ENCODE peak calls at places on chromosome 20, in eight cellular contexts. One of them, this sample, is unnamed.

GRCh38 chr20:47118641-47119040 is 224.0 kb downstream of the EYA2 start:
- DNase-seq in A673: peak
- DNase-seq in body of pancreas: no peak
- DNase-seq in AG04450: no peak
- DNase-seq in breast epithelium: no peak
- DNase-seq in HL-60: no peak
- DNase-seq in NB4: no peak
- DNase-seq in left ventricle myocardium inferior: no peak
- DNase-seq in this sample: no peak

GRCh38 chr20:50456452-50457324 is 53.5 kb upstream of the PTPN1 start:
- DNase-seq in AG04450: no peak
- DNase-seq in body of pancreas: no peak
- DNase-seq in A673: peak
- DNase-seq in breast epithelium: no peak
- DNase-seq in HL-60: no peak
- DNase-seq in NB4: no peak
- DNase-seq in left ventricle myocardium inferior: no peak
- DNase-seq in this sample: no peak

GRCh38 chr20:59751075-59751711 is 146.9 kb downstream of the PHACTR3 start:
- DNase-seq in left ventricle myocardium inferior: peak
- DNase-seq in A673: peak
- DNase-seq in body of pancreas: peak
- DNase-seq in AG04450: no peak
- DNase-seq in NB4: peak
- DNase-seq in HL-60: peak
- DNase-seq in breast epithelium: peak
- DNase-seq in this sample: peak

GRCh38 chr20:59829415-59830106 is 103.9 kb downstream of the SYCP2 start:
- DNase-seq in breast epithelium: no peak
- DNase-seq in AG04450: no peak
- DNase-seq in body of pancreas: no peak
- DNase-seq in A673: no peak
- DNase-seq in HL-60: no peak
- DNase-seq in left ventricle myocardium inferior: peak
- DNase-seq in NB4: no peak
- DNase-seq in this sample: no peak

GRCh38 chr20:39568090-39568489 is 605.9 kb downstream of the DHX35 start:
- DNase-seq in left ventricle myocardium inferior: no peak
- DNase-seq in A673: peak
- DNase-seq in breast epithelium: no peak
- DNase-seq in NB4: no peak
- DNase-seq in AG04450: no peak
- DNase-seq in body of pancreas: no peak
- DNase-seq in HL-60: no peak
- DNase-seq in this sample: no peak

GRCh38 chr20:21682576-21682975 is 22.9 kb upstream of the PAX1 start:
- DNase-seq in HL-60: no peak
- DNase-seq in left ventricle myocardium inferior: no peak
- DNase-seq in AG04450: no peak
- DNase-seq in body of pancreas: no peak
- DNase-seq in NB4: no peak
- DNase-seq in breast epithelium: no peak
- DNase-seq in A673: peak
- DNase-seq in this sample: no peak

GRCh38 chr20:10754809-10755208 is 81.0 kb upstream of the JAG1 start:
- DNase-seq in left ventricle myocardium inferior: no peak
- DNase-seq in AG04450: no peak
- DNase-seq in A673: no peak
- DNase-seq in HL-60: no peak
- DNase-seq in breast epithelium: no peak
- DNase-seq in NB4: no peak
- DNase-seq in body of pancreas: no peak
- DNase-seq in this sample: peak

GRCh38 chr20:33767100-33767499 is 35.3 kb downstream of the ZNF341 start:
- DNase-seq in A673: no peak
- DNase-seq in AG04450: no peak
- DNase-seq in breast epithelium: no peak
- DNase-seq in left ventricle myocardium inferior: no peak
- DNase-seq in HL-60: no peak
- DNase-seq in body of pancreas: no peak
- DNase-seq in NB4: no peak
- DNase-seq in this sample: no peak

GRCh38 chr20:33392016-33392415 is 9.3 kb downstream of the CDK5RAP1 start:
- DNase-seq in HL-60: no peak
- DNase-seq in left ventricle myocardium inferior: no peak
- DNase-seq in NB4: no peak
- DNase-seq in AG04450: peak
- DNase-seq in body of pancreas: no peak
- DNase-seq in A673: peak
- DNase-seq in breast epithelium: no peak
- DNase-seq in this sample: no peak

GRCh38 chr20:11376406-11376805 is 541.3 kb upstream of the BTBD3 start:
- DNase-seq in AG04450: no peak
- DNase-seq in A673: no peak
- DNase-seq in breast epithelium: no peak
- DNase-seq in body of pancreas: no peak
- DNase-seq in HL-60: no peak
- DNase-seq in left ventricle myocardium inferior: no peak
- DNase-seq in NB4: no peak
- DNase-seq in this sample: no peak

GRCh38 chr20:25081065-25081729 is 744 bp downstream of the VSX1 start:
- DNase-seq in AG04450: no peak
- DNase-seq in left ventricle myocardium inferior: no peak
- DNase-seq in NB4: peak
- DNase-seq in A673: peak
- DNase-seq in breast epithelium: no peak
- DNase-seq in body of pancreas: no peak
- DNase-seq in HL-60: no peak
- DNase-seq in this sample: no peak

GRCh38 chr20:49273696-49274277 is 4.1 kb downstream of the ZNFX1 start:
- DNase-seq in A673: no peak
- DNase-seq in body of pancreas: no peak
- DNase-seq in NB4: no peak
- DNase-seq in left ventricle myocardium inferior: no peak
- DNase-seq in AG04450: no peak
- DNase-seq in HL-60: no peak
- DNase-seq in breast epithelium: no peak
- DNase-seq in this sample: no peak

GRCh38 chr20:45822863-45823262 is 4.2 kb downstream of the TNNC2 start:
- DNase-seq in A673: peak
- DNase-seq in NB4: no peak
- DNase-seq in left ventricle myocardium inferior: no peak
- DNase-seq in AG04450: no peak
- DNase-seq in HL-60: no peak
- DNase-seq in body of pancreas: peak
- DNase-seq in breast epithelium: no peak
- DNase-seq in this sample: no peak

GRCh38 chr20:32157611-32158010 is 48.1 kb downstream of the TM9SF4 start:
- DNase-seq in left ventricle myocardium inferior: no peak
- DNase-seq in A673: no peak
- DNase-seq in body of pancreas: no peak
- DNase-seq in HL-60: no peak
- DNase-seq in AG04450: no peak
- DNase-seq in breast epithelium: no peak
- DNase-seq in NB4: no peak
- DNase-seq in this sample: no peak

GRCh38 chr20:45096781-45097180 is 4.1 kb downstream of the KCNS1 start:
- DNase-seq in AG04450: no peak
- DNase-seq in breast epithelium: no peak
- DNase-seq in NB4: no peak
- DNase-seq in left ventricle myocardium inferior: no peak
- DNase-seq in HL-60: no peak
- DNase-seq in A673: no peak
- DNase-seq in body of pancreas: no peak
- DNase-seq in this sample: no peak

GRCh38 chr20:20465259-20465658 is 97.4 kb downstream of the INSM1 start:
- DNase-seq in A673: peak
- DNase-seq in breast epithelium: no peak
- DNase-seq in left ventricle myocardium inferior: no peak
- DNase-seq in AG04450: no peak
- DNase-seq in NB4: peak
- DNase-seq in body of pancreas: no peak
- DNase-seq in HL-60: no peak
- DNase-seq in this sample: no peak
- TF ChIP-seq CTCF in A673: peak
- TF ChIP-seq CTCF in breast epithelium: no peak
- TF ChIP-seq CTCF in left ventricle myocardium inferior: no peak
- TF ChIP-seq CTCF in AG04450: peak
- TF ChIP-seq CTCF in NB4: peak
- TF ChIP-seq CTCF in body of pancreas: no peak
- TF ChIP-seq CTCF in HL-60: no peak
- TF ChIP-seq CTCF in this sample: peak

DNA sequence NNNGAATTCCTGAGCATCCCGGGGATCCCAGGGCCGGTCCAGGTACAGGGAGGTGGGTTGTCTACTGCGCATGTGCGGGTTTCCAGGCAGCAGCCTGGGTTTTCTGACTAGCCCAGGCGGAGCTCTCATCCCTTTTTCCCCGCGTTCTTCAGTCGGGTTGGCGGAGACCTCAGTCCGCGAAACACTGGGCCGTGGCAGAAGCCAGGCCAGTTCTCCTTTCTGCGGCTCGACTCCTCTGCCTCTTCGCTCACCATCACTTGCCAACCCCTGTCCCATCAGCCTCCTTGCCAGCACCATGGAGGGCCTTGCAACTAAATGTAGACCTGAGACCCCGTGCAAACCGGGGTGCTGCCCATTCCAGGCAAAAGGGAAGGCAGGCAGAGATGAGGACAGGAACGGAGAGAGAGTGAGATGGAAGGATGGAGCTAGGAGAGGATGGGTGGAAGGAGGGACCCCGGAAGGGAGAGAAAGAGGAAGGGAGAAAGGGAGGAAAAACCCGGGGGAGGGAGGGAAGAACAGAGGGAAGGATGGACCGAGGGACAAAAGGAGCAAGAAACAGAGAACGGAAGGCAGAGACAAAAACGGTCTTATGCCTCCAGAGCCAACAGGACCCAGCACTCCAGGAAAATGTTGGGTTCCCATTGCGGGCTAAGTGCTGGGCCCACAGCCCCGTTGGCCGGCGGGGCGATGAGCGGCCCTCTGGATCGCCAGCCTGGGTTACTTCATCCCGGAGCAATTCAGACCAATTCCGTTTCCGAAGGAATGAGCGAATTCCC is 445.4 kb upstream of the DEFB115 start:
- DNase-seq in body of pancreas: no peak
- DNase-seq in A673: no peak
- DNase-seq in HL-60: peak
- DNase-seq in breast epithelium: no peak
- DNase-seq in NB4: peak
- DNase-seq in left ventricle myocardium inferior: peak
- DNase-seq in AG04450: no peak
- DNase-seq in this sample: peak
- H3K4me3 ChIP-seq in body of pancreas: no peak
- H3K4me3 ChIP-seq in A673: no peak
- H3K4me3 ChIP-seq in HL-60: peak
- H3K4me3 ChIP-seq in breast epithelium: no peak
- H3K4me3 ChIP-seq in NB4: no peak
- H3K4me3 ChIP-seq in left ventricle myocardium inferior: peak
- H3K4me3 ChIP-seq in AG04450: peak
- H3K4me3 ChIP-seq in this sample: peak

GRCh38 chr20:62790075-62790474 is 6.2 kb upstream of the MRGBP start:
- DNase-seq in NB4: no peak
- DNase-seq in AG04450: no peak
- DNase-seq in body of pancreas: no peak
- DNase-seq in HL-60: no peak
- DNase-seq in breast epithelium: no peak
- DNase-seq in A673: no peak
- DNase-seq in left ventricle myocardium inferior: no peak
- DNase-seq in this sample: no peak
- TF ChIP-seq CTCF in NB4: no peak
- TF ChIP-seq CTCF in AG04450: no peak
- TF ChIP-seq CTCF in body of pancreas: no peak
- TF ChIP-seq CTCF in HL-60: no peak
- TF ChIP-seq CTCF in breast epithelium: no peak
- TF ChIP-seq CTCF in A673: no peak
- TF ChIP-seq CTCF in left ventricle myocardium inferior: no peak
- TF ChIP-seq CTCF in this sample: no peak

GRCh38 chr20:6530254-6530653 is 237.2 kb upstream of the BMP2 start:
- DNase-seq in A673: no peak
- DNase-seq in breast epithelium: no peak
- DNase-seq in HL-60: no peak
- DNase-seq in left ventricle myocardium inferior: no peak
- DNase-seq in AG04450: no peak
- DNase-seq in NB4: no peak
- DNase-seq in body of pancreas: no peak
- DNase-seq in this sample: no peak

GRCh38 chr20:6530916-6531315 is 236.6 kb upstream of the BMP2 start:
- DNase-seq in breast epithelium: no peak
- DNase-seq in A673: no peak
- DNase-seq in AG04450: no peak
- DNase-seq in body of pancreas: no peak
- DNase-seq in HL-60: no peak
- DNase-seq in NB4: no peak
- DNase-seq in left ventricle myocardium inferior: no peak
- DNase-seq in this sample: no peak

GRCh38 chr20:6533321-6533720 is 234.2 kb upstream of the BMP2 start:
- DNase-seq in A673: no peak
- DNase-seq in HL-60: no peak
- DNase-seq in AG04450: peak
- DNase-seq in NB4: peak
- DNase-seq in left ventricle myocardium inferior: no peak
- DNase-seq in body of pancreas: no peak
- DNase-seq in breast epithelium: no peak
- DNase-seq in this sample: no peak

GRCh38 chr20:6533828-6534388 is 233.6 kb upstream of the BMP2 start:
- DNase-seq in breast epithelium: no peak
- DNase-seq in NB4: no peak
- DNase-seq in HL-60: no peak
- DNase-seq in A673: peak
- DNase-seq in AG04450: peak
- DNase-seq in body of pancreas: no peak
- DNase-seq in left ventricle myocardium inferior: no peak
- DNase-seq in this sample: no peak
- H3K4me3 ChIP-seq in breast epithelium: peak
- H3K4me3 ChIP-seq in NB4: no peak
- H3K4me3 ChIP-seq in HL-60: no peak
- H3K4me3 ChIP-seq in A673: no peak
- H3K4me3 ChIP-seq in AG04450: peak
- H3K4me3 ChIP-seq in body of pancreas: no peak
- H3K4me3 ChIP-seq in left ventricle myocardium inferior: peak
- H3K4me3 ChIP-seq in this sample: no peak

DNA sequence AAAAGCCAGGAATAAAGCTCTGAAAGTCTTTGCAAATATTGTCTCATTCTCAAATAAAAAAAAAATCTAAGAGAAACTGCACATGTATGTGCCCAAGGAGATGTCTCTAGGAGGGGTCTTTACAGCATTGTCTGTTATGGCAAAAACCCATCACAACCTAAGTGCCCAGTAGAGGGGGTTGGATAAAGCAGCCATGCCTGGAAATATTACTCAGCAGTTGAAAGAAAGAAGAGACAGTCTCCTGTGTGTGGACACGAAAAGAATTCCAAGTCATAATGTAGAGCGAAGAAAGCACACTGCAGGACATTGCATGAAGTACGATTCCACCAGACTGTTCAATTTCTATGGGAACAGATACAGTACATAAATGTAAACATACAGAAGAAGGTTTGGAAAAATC is 7.3 kb upstream of the TGM2 start:
- DNase-seq in A673: no peak
- DNase-seq in left ventricle myocardium inferior: no peak
- DNase-seq in NB4: peak
- DNase-seq in HL-60: no peak
- DNase-seq in AG04450: no peak
- DNase-seq in breast epithelium: no peak
- DNase-seq in body of pancreas: no peak
- DNase-seq in this sample: no peak
- TF ChIP-seq CTCF in A673: no peak
- TF ChIP-seq CTCF in left ventricle myocardium inferior: peak
- TF ChIP-seq CTCF in NB4: peak
- TF ChIP-seq CTCF in HL-60: no peak
- TF ChIP-seq CTCF in AG04450: peak
- TF ChIP-seq CTCF in breast epithelium: no peak
- TF ChIP-seq CTCF in body of pancreas: no peak
- TF ChIP-seq CTCF in this sample: no peak

GRCh38 chr20:37574199-37574890 is 46.7 kb upstream of the BLCAP start:
- DNase-seq in NB4: no peak
- DNase-seq in HL-60: no peak
- DNase-seq in body of pancreas: no peak
- DNase-seq in A673: no peak
- DNase-seq in left ventricle myocardium inferior: no peak
- DNase-seq in AG04450: no peak
- DNase-seq in breast epithelium: no peak
- DNase-seq in this sample: no peak
- H3K4me3 ChIP-seq in NB4: no peak
- H3K4me3 ChIP-seq in HL-60: no peak
- H3K4me3 ChIP-seq in body of pancreas: no peak
- H3K4me3 ChIP-seq in A673: no peak
- H3K4me3 ChIP-seq in left ventricle myocardium inferior: no peak
- H3K4me3 ChIP-seq in AG04450: no peak
- H3K4me3 ChIP-seq in breast epithelium: no peak
- H3K4me3 ChIP-seq in this sample: no peak

This sample was measured in LNCaP clone FGC.